ENCODE peak calls at places on chromosomes 11 and 22, in six cellular contexts. A, X, I, K, R and B are unnamed samples.

GRCh38 chr22:28249402-28249801 is 330.3 kb upstream of the PITPNB start:
- DNase-seq in A (no peak), X (no peak), I (no peak), K (no peak), R (no peak), B (no peak)

GRCh38 chr11:96114178-96115070 is 190.5 kb upstream of the MTMR2 start:
- DNase-seq in A (no peak), X (no peak), I (no peak), K (no peak), R (no peak), B (no peak)

GRCh38 chr11:34830648-34831047 is 85.5 kb downstream of the APIP start:
- DNase-seq in A (no peak), X (no peak), I (no peak), K (no peak), R (no peak), B (no peak)

GRCh38 chr11:102050927-102051575 is 3.8 kb downstream of the CFAP300 start:
- DNase-seq in A (no peak), X (no peak), I (no peak), K (no peak), R (no peak), B (no peak)

GRCh38 chr11:9459573-9460321 is 1.1 kb upstream of the ZNF143 start:
- DNase-seq in A (no peak), X (peak; percentile 16), I (no peak), K (no peak), R (no peak), B (no peak)

GRCh38 chr11:7904910-7905309 is 26.2 kb downstream of the OR10A6 start:
- DNase-seq in A (no peak), X (no peak), I (no peak), K (no peak), R (no peak), B (no peak)

GRCh38 chr11:119181677-119182412 is 3.4 kb upstream of the NHERF4 start:
- DNase-seq in A (no peak), X (no peak), I (no peak), K (no peak), R (no peak), B (no peak)

GRCh38 chr11:129652828-129653227 is 162.8 kb upstream of the TMEM45B start:
- DNase-seq in A (no peak), X (no peak), I (no peak), K (no peak), R (no peak), B (no peak)

GRCh38 chr11:126884192-126884973 is 116.2 kb downstream of the KIRREL3 start:
- DNase-seq in A (no peak), X (no peak), I (no peak), K (no peak), R (no peak), B (peak; percentile 12)

GRCh38 chr22:28012811-28013460 is 93.9 kb upstream of the PITPNB start:
- DNase-seq in A (peak; percentile 26), X (no peak), I (peak; percentile 4), K (no peak), R (no peak), B (no peak)

GRCh38 chr11:114288139-114288538 is 8.1 kb upstream of the NNMT start:
- DNase-seq in A (no peak), X (no peak), I (no peak), K (no peak), R (no peak), B (no peak)
- H3K4me1 ChIP-seq in A (peaks cover 22% of the 10 kb centered on the region), X (peaks cover 69% of the 10 kb centered on the region), I (peaks cover 47% of the 10 kb centered on the region), K (peaks cover 1% of the 10 kb centered on the region), R (no peaks in the 10 kb centered on the region), B (peaks cover 25% of the 10 kb centered on the region)

GRCh38 chr11:2093575-2094353 is 45.4 kb downstream of the IGF2 start:
- DNase-seq in A (peak; percentile 87), X (no peak), I (peak; percentile 38), K (no peak), R (no peak), B (no peak)

GRCh38 chr11:2092956-2093412 is 46.2 kb downstream of the IGF2 start:
- DNase-seq in A (peak; percentile 97), X (no peak), I (peak; percentile 90), K (peak; percentile 76), R (no peak), B (no peak)

GRCh38 chr11:2095198-2095520 is 44.0 kb downstream of the IGF2 start:
- DNase-seq in A (peak; percentile 43), X (no peak), I (peak; percentile 66), K (no peak), R (no peak), B (no peak)

GRCh38 chr11:2095542-2095941 is 43.6 kb downstream of the IGF2 start:
- DNase-seq in A (no peak), X (no peak), I (peak; percentile 28), K (no peak), R (no peak), B (no peak)

GRCh38 chr11:2094354-2095197 is 44.6 kb downstream of the IGF2 start:
- DNase-seq in A (peak; percentile 47), X (no peak), I (peak; percentile 46), K (no peak), R (no peak), B (no peak)
- H3K4me1 ChIP-seq in A (peaks cover 29% of the 10 kb centered on the region), X (no peaks in the 10 kb centered on the region), I (peaks cover 16% of the 10 kb centered on the region), K (no peaks in the 10 kb centered on the region), R (peaks cover 8% of the 10 kb centered on the region), B (no peaks in the 10 kb centered on the region)

GRCh38 chr11:75155570-75156422 is 4.9 kb downstream of the SLCO2B1 start:
- DNase-seq in A (no peak), X (no peak), I (no peak), K (no peak), R (no peak), B (peak; percentile 99)
- H3K4me1 ChIP-seq in A (no peaks in the 10 kb centered on the region), X (peaks cover 25% of the 10 kb centered on the region), I (no peaks in the 10 kb centered on the region), K (no peaks in the 10 kb centered on the region), R (no peaks in the 10 kb centered on the region), B (peaks cover 98% of the 10 kb centered on the region)

DNA sequence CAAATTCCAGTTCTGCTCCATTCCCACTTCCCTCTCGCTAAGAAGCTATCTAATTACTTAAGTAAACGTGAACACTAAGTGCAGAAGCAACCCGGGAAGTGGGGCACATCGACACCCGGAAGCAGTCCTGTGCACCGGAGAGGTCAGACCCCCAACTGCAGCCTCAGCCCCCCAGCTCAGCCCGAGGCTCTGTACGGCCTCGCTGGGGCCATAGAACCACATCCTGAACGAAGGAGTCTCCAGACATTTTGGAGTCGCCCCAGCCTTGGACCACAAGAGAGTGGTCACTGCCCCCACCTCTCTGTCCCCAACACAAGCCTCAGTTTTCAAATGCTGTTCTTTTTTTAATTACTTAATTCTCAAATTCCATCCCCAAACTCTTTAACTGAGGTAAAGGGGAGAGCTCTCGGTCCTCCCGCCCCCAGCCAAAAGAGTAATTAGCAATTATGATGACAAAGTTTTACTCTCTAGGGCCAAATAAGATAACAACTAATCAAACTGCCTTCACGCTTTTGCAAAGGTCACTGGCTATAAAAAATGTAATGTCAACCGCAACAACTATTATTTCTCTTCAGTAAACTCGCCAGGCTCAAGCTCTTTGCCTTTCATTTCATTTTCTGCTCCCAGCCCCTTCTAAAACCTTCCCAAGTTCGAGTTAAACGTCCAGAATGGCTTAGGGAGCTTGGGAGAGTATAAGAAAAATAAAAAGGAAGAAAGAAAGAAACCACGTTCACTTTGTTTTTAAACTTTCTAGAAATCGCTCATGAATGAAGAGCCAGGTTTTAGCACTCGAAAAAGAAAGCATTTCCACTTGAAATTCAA is 2.2 kb downstream of the PAX6 start:
- DNase-seq in A (no peak), X (no peak), I (no peak), K (no peak), R (no peak), B (no peak)
- H3K4me1 ChIP-seq in A (peaks cover 55% of the 10 kb centered on the region), X (no peaks in the 10 kb centered on the region), I (no peaks in the 10 kb centered on the region), K (no peaks in the 10 kb centered on the region), R (peaks cover 3% of the 10 kb centered on the region), B (peaks cover 27% of the 10 kb centered on the region)

GRCh38 chr11:6301096-6301495 is 19.2 kb downstream of the CAVIN3 start:
- DNase-seq in A (no peak), X (no peak), I (no peak), K (no peak), R (no peak), B (no peak)

GRCh38 chr11:6307879-6308278 is 12.4 kb downstream of the CAVIN3 start:
- DNase-seq in A (no peak), X (no peak), I (no peak), K (no peak), R (no peak), B (no peak)

GRCh38 chr11:6298605-6299004 is 21.7 kb downstream of the CAVIN3 start:
- DNase-seq in A (peak; percentile 64), X (peak; percentile 50), I (no peak), K (peak; percentile 53), R (no peak), B (peak; percentile 72)

GRCh38 chr11:6300325-6300724 is 20.0 kb downstream of the CAVIN3 start:
- DNase-seq in A (no peak), X (no peak), I (no peak), K (no peak), R (no peak), B (no peak)

GRCh38 chr11:6303657-6304056 is 16.6 kb downstream of the CAVIN3 start:
- DNase-seq in A (no peak), X (no peak), I (no peak), K (no peak), R (no peak), B (no peak)
- H3K4me1 ChIP-seq in A (no peaks in the 10 kb centered on the region), X (no peaks in the 10 kb centered on the region), I (no peaks in the 10 kb centered on the region), K (no peaks in the 10 kb centered on the region), R (no peaks in the 10 kb centered on the region), B (no peaks in the 10 kb centered on the region)

GRCh38 chr11:128206476-128206875 is 380.9 kb downstream of the ETS1 start:
- DNase-seq in A (no peak), X (no peak), I (no peak), K (no peak), R (no peak), B (no peak)
- H3K4me1 ChIP-seq in A (no peaks in the 10 kb centered on the region), X (peaks cover 37% of the 10 kb centered on the region), I (peaks cover 48% of the 10 kb centered on the region), K (peaks cover 3% of the 10 kb centered on the region), R (peaks cover 12% of the 10 kb centered on the region), B (peaks cover 44% of the 10 kb centered on the region)